ENCODE peak calls at places on chromosomes 16 and 17, in six cellular contexts. B, I, W, F, Q and C are unnamed samples.

GRCh38 chr17:27569257-27569722 is 61.7 kb upstream of the LGALS9 start:
- DNase-seq in I (peak; percentile 30), Q (no peak), F (no peak), B (no peak), W (no peak), C (no peak)

GRCh38 chr16:64864232-64864803 is 257.5 kb downstream of the CDH11 start:
- DNase-seq in W (no peak), F (no peak), I (no peak), Q (no peak), B (no peak), C (no peak)

GRCh38 chr16:70735141-70735979 is 49.5 kb upstream of the MTSS2 start:
- DNase-seq in F (no peak), I (no peak), B (no peak), Q (no peak), W (no peak), C (no peak)

GRCh38 chr16:89437251-89437987 is 52.9 kb downstream of the ANKRD11 start:
- DNase-seq in W (no peak), Q (no peak), B (no peak), F (no peak), I (no peak), C (no peak)

GRCh38 chr17:2302740-2303277 is 776 bp downstream of the SMG6 start:
- DNase-seq in I (peak; percentile 10), B (no peak), Q (no peak), W (no peak), F (no peak), C (no peak)

GRCh38 chr16:14454391-14454790 is 175.7 kb downstream of the PARN start:
- DNase-seq in B (no peak), W (no peak), I (no peak), F (no peak), Q (no peak), C (no peak)

GRCh38 chr17:66229783-66230538 is 746 bp upstream of the APOH start:
- DNase-seq in I (no peak), F (no peak), Q (no peak), B (no peak), W (no peak), C (no peak)

GRCh38 chr17:63270610-63271009 is 175.5 kb downstream of the CYB561 start:
- DNase-seq in I (no peak), B (no peak), F (no peak), Q (no peak), W (no peak), C (no peak)

GRCh38 chr17:44636562-44636961 is 19.7 kb upstream of the MEIOC start:
- DNase-seq in W (no peak), F (no peak), B (no peak), Q (no peak), I (no peak), C (no peak)

GRCh38 chr17:72492494-72492893 is 371.7 kb downstream of the SOX9 start:
- DNase-seq in W (no peak), Q (no peak), I (no peak), F (no peak), B (no peak), C (no peak)

GRCh38 chr17:44900894-44901293 is 1.6 kb upstream of the EFTUD2 start:
- DNase-seq in B (no peak), I (no peak), F (no peak), Q (no peak), W (no peak), C (no peak)

GRCh38 chr17:46144246-46144645 is 49.0 kb downstream of the KANSL1 start:
- DNase-seq in I (no peak), Q (no peak), F (no peak), W (no peak), B (no peak), C (no peak)

DNA sequence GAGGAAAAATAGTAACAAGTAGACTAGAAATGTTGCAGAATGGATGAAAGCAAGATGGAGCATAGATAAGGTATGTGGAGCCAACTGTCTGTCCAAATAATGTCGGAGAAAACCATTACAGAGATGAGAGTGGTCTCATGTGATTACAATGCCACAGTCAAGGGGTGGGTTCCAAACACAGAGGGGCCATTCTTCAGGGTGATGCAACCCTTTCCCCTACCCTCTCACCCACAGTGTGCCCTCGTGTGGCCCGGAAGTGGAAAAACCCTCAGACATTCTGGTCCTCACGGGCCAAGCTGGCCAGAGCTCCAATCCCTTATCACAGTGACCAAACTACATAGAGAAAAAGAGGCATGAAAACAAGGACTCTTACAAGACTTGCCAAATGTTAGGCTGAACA is 17.7 kb upstream of the HS3ST3A1 start:
- DNase-seq in F (no peak), I (no peak), B (no peak), Q (no peak), W (no peak), C (no peak)
- H3K4me3 ChIP-seq in F (no peak overlapping the region), I (no peak overlapping the region), B (no peak overlapping the region), Q (no peak overlapping the region), W (no peak overlapping the region), C (no peak overlapping the region)

GRCh38 chr16:35440875-35441274 is 1981.5 kb downstream of the TP53TG3F start:
- DNase-seq in I (no peak), Q (no peak), F (no peak), W (no peak), B (no peak), C (no peak)
- H3K9me3 ChIP-seq in I (peaks cover 66% of the 10 kb centered on the region), Q (peaks cover 4% of the 10 kb centered on the region), F (peaks cover 40% of the 10 kb centered on the region), W (no peaks in the 10 kb centered on the region), B (no peaks in the 10 kb centered on the region), C (peaks cover 7% of the 10 kb centered on the region)

DNA sequence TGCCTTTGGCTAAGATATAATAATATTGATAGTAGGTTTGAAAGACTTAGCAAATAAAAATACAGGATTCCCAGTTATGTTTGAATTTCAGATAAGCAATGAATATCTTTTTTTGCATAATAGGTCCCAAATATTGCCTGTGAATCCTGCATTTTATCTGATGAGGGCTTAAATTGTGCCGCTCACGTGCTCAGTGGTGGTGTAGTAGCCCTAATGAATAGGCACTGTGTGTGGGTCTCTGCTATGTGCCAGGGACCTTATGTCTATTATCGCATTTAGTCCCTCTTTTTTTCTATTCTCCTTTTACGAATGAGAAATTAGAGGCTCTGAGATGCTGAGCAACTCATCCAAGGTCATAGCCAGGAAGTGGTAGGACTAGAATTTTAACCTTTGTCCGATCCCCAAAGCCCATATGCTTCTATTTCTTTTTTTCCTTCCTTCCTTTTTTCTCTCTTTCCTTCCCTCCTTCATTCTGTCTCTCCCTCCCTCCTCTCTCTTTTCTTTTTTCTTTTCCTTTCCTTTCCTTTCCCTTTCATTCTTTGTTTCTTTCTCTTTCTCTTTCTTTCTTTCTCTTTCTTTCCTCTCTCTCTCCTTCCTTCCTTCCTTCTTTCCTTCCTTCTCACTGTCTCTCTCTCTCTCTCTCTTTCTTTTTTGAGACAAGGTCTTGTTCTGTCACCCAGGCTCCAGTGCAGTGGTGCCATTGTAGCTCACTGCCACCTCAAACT is 47.2 kb downstream of the RGS9 start:
- DNase-seq in Q (no peak), W (no peak), F (no peak), B (no peak), I (no peak), C (no peak)
- H3K4me3 ChIP-seq in Q (no peak overlapping the region), W (no peak overlapping the region), F (no peak overlapping the region), B (no peak overlapping the region), I (no peak overlapping the region), C (no peak overlapping the region)

DNA sequence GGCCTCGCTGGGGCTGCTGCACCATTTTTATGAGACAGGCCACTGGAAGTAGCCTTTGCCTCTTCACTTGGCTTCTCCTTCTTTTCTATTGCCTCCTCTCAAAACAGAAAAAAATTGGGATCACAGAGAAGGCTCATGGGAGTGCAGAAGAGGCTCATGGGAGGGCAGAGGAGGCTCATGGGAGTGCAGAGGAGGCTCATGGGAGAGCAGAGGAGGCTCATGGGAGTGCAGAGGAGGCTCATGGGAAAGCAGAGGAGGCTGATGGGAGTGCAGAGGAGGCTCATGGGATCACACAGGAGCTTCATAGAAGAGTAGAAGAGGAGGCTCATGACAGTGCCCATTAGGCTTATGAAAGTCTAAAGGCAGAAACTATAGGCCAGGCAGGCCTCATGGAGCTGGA is 211.2 kb downstream of the IRF8 start:
- DNase-seq in B (no peak), W (no peak), F (no peak), I (no peak), Q (no peak), C (no peak)
- H3K9me3 ChIP-seq in B (no peaks in the 10 kb centered on the region), W (no peaks in the 10 kb centered on the region), F (peaks cover 13% of the 10 kb centered on the region), I (no peaks in the 10 kb centered on the region), Q (no peaks in the 10 kb centered on the region), C (peaks cover 3% of the 10 kb centered on the region)

GRCh38 chr16:22207715-22208360 is 1.8 kb downstream of the EEF2K start:
- DNase-seq in W (no peak), I (no peak), B (no peak), F (no peak), Q (no peak), C (no peak)
- H3K4me3 ChIP-seq in W (peak overlapping the region; percentile 78), I (no peak overlapping the region), B (peak overlapping the region; percentile 82), F (peak overlapping the region; percentile 83), Q (no peak overlapping the region), C (peak overlapping the region; percentile 82)

DNA sequence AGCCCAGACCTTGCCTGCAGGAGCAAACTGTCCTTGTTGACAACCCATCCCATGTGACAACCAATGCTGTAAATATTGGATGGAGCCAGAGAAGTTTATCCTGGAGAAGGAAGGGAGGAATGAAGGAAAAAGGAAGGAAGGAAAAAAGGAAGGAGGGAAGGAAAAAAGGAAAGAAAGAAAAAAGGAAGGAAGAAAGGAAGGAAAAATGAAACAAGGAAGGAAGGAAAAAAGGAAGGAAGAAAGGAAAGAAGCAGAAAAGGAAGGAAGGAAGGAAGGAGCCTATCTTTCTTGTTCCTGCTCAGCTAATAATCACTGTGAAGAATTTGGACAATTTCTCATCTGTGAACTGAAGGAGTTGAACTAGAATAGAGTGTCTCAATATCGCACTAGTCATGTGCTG is 56.1 kb downstream of the ACSM2B start:
- DNase-seq in Q (no peak), W (no peak), F (no peak), I (no peak), B (no peak), C (no peak)
- H3K9me3 ChIP-seq in Q (no peaks in the 10 kb centered on the region), W (no peaks in the 10 kb centered on the region), F (no peaks in the 10 kb centered on the region), I (no peaks in the 10 kb centered on the region), B (no peaks in the 10 kb centered on the region), C (no peaks in the 10 kb centered on the region)

GRCh38 chr17:78883533-78884131 is 19.4 kb downstream of the CEP295NL start:
- DNase-seq in I (peak; percentile 55), W (peak; percentile 43), B (peak; percentile 58), F (peak; percentile 77), Q (peak; percentile 83), C (peak; percentile 85)
- H3K4me3 ChIP-seq in I (no peak overlapping the region), W (no peak overlapping the region), B (peak overlapping the region; percentile 23), F (peak overlapping the region; percentile 16), Q (peak overlapping the region; percentile 24), C (no peak overlapping the region)

GRCh38 chr17:51289776-51290175 is 29.4 kb downstream of the UTP18 start:
- DNase-seq in B (no peak), F (no peak), Q (no peak), I (no peak), W (no peak), C (no peak)

GRCh38 chr17:51287412-51287811 is 27.1 kb downstream of the UTP18 start:
- DNase-seq in W (no peak), F (no peak), I (no peak), B (no peak), Q (no peak), C (no peak)
- H3K9me3 ChIP-seq in W (no peaks in the 10 kb centered on the region), F (no peaks in the 10 kb centered on the region), I (no peaks in the 10 kb centered on the region), B (no peaks in the 10 kb centered on the region), Q (no peaks in the 10 kb centered on the region), C (no peaks in the 10 kb centered on the region)